ENCODE peak calls at places on chromosomes 12 and 14, in nine cellular contexts. C, W, U, E, P, Q, X, F and M are unnamed samples. For H3K9me3 and H3K4me1, the result is how much of the 10 kb centered on the place peaks cover.

GRCh38 chr12:93025145-93026103 is 96.3 kb upstream of the EEA1 start:
- DNase-seq in C (peak), W (peak), U (no peak), E (peak), P (peak), Q (no peak), X (peak), F (no peak), M (peak)

GRCh38 chr12:88556213-88556612 is 24.1 kb downstream of the KITLG start:
- DNase-seq in C (no peak), W (no peak), U (no peak), E (no peak), P (no peak), Q (no peak), X (no peak), F (no peak), M (no peak)

GRCh38 chr14:61221906-61222305 is 59.2 kb downstream of the TMEM30B start:
- DNase-seq in C (peak), W (no peak), U (no peak), E (no peak), P (no peak), Q (no peak), X (no peak), F (no peak), M (no peak)

GRCh38 chr12:62689042-62689839 is 222.6 kb downstream of the MON2 start:
- DNase-seq in C (peak), W (no peak), U (no peak), E (peak), P (no peak), Q (no peak), X (peak), F (no peak), M (no peak)

GRCh38 chr14:75986439-75986765 is 839 bp downstream of the IFT43 start:
- DNase-seq in C (no peak), W (no peak), U (no peak), E (no peak), P (peak), Q (no peak), X (no peak), F (no peak), M (no peak)

GRCh38 chr14:50070230-50070629 is 46.1 kb downstream of the VCPKMT start:
- DNase-seq in C (no peak), W (no peak), U (no peak), E (no peak), P (no peak), Q (no peak), X (no peak), F (no peak), M (no peak)

GRCh38 chr12:32270818-32271710 is 128.3 kb upstream of the FGD4 start:
- DNase-seq in C (peak), W (peak), U (no peak), E (peak), P (peak), Q (peak), X (peak), F (no peak), M (peak)

GRCh38 chr12:52670961-52671360 is 9.2 kb downstream of the KRT1 start:
- DNase-seq in C (peak), W (no peak), U (no peak), E (no peak), P (no peak), Q (no peak), X (no peak), F (no peak), M (no peak)

GRCh38 chr12:57845478-57846284 is 848 bp downstream of the CTDSP2 start:
- DNase-seq in C (peak), W (peak), U (peak), E (no peak), P (peak), Q (peak), X (peak), F (no peak), M (no peak)

GRCh38 chr12:92034858-92035401 is 110.7 kb downstream of the BTG1 start:
- DNase-seq in C (peak), W (no peak), U (peak), E (peak), P (peak), Q (no peak), X (peak), F (no peak), M (no peak)

GRCh38 chr12:50564240-50564947 is 59.6 kb downstream of the DIP2B start:
- DNase-seq in C (no peak), W (no peak), U (no peak), E (no peak), P (peak), Q (no peak), X (no peak), F (no peak), M (no peak)

GRCh38 chr14:37466623-37467088 is 128.4 kb downstream of the FOXA1 start:
- DNase-seq in C (no peak), W (no peak), U (peak), E (no peak), P (no peak), Q (no peak), X (no peak), F (no peak), M (no peak)

GRCh38 chr12:68804654-68805591 is 3.1 kb upstream of the MDM2 start:
- DNase-seq in C (no peak), W (no peak), U (no peak), E (no peak), P (no peak), Q (peak), X (no peak), F (no peak), M (no peak)

GRCh38 chr14:64060648-64061096 is 207.9 kb downstream of the SYNE2 start:
- DNase-seq in C (peak), W (peak), U (peak), E (no peak), P (peak), Q (peak), X (no peak), F (peak), M (peak)

GRCh38 chr14:65840118-65840751 is 427.7 kb downstream of the FUT8 start:
- DNase-seq in C (no peak), W (no peak), U (no peak), E (no peak), P (no peak), Q (no peak), X (no peak), F (no peak), M (no peak)

GRCh38 chr12:82144505-82144904 is 213.7 kb downstream of the CCDC59 start:
- DNase-seq in C (no peak), W (no peak), U (no peak), E (no peak), P (no peak), Q (no peak), X (no peak), F (no peak), M (no peak)

GRCh38 chr14:59483819-59484610 is at the start of the genes JKAMP and L3HYPDH:
- DNase-seq in C (peak), W (peak), U (peak), E (peak), P (peak), Q (peak), X (peak), F (peak), M (peak)

GRCh38 chr12:17148706-17149105 is 542.7 kb upstream of the LMO3 start:
- DNase-seq in C (no peak), W (no peak), U (no peak), E (no peak), P (no peak), Q (peak), X (no peak), F (no peak), M (no peak)

GRCh38 chr14:81396108-81396507 is 4.0 kb downstream of the STON2 start:
- DNase-seq in C (peak), W (no peak), U (no peak), E (no peak), P (no peak), Q (no peak), X (peak), F (no peak), M (no peak)

GRCh38 chr14:74596747-74597456 is 15.1 kb downstream of the LTBP2 start:
- DNase-seq in C (no peak), W (no peak), U (no peak), E (peak), P (no peak), Q (no peak), X (peak), F (no peak), M (no peak)

GRCh38 chr14:31943861-31944255 is 133.2 kb upstream of the ARHGAP5 start:
- DNase-seq in C (no peak), W (no peak), U (no peak), E (no peak), P (no peak), Q (no peak), X (no peak), F (no peak), M (no peak)

GRCh38 chr12:68893201-68893600 is 39.8 kb downstream of the CPM start:
- DNase-seq in C (no peak), W (no peak), U (no peak), E (no peak), P (no peak), Q (no peak), X (no peak), F (no peak), M (no peak)

GRCh38 chr12:15453613-15454012 is 131.3 kb downstream of the PTPRO start:
- DNase-seq in C (no peak), W (no peak), U (no peak), E (no peak), P (no peak), Q (no peak), X (no peak), F (no peak), M (no peak)

GRCh38 chr12:78210894-78211302 is 380.2 kb downstream of the NAV3 start:
- DNase-seq in C (peak), W (no peak), U (no peak), E (peak), P (peak), Q (no peak), X (peak), F (no peak), M (no peak)

GRCh38 chr12:47939009-47939601 is 24.3 kb upstream of the TMEM106C start:
- DNase-seq in C (no peak), W (no peak), U (peak), E (no peak), P (no peak), Q (peak), X (no peak), F (no peak), M (no peak)

GRCh38 chr12:97097734-97098133 is 190.7 kb downstream of the NEDD1 start:
- DNase-seq in C (no peak), W (no peak), U (no peak), E (no peak), P (no peak), Q (peak), X (no peak), F (no peak), M (peak)

GRCh38 chr12:13278249-13278787 is 81.8 kb downstream of the EMP1 start:
- DNase-seq in C (peak), W (peak), U (peak), E (peak), P (peak), Q (peak), X (peak), F (peak), M (peak)

GRCh38 chr14:32319368-32320049 is 9.6 kb upstream of the AKAP6 start:
- DNase-seq in C (peak), W (no peak), U (no peak), E (no peak), P (peak), Q (no peak), X (peak), F (no peak), M (no peak)

GRCh38 chr14:76313303-76313702 is 62.6 kb upstream of the ESRRB start:
- DNase-seq in C (no peak), W (no peak), U (no peak), E (no peak), P (no peak), Q (no peak), X (no peak), F (no peak), M (no peak)

GRCh38 chr12:125152463-125152862 is 87.2 kb downstream of the AACS start:
- DNase-seq in C (no peak), W (no peak), U (no peak), E (no peak), P (no peak), Q (no peak), X (no peak), F (no peak), M (no peak)
- H3K9me3 ChIP-seq in C (under half), W (under half), U (under half), E (under half), P (under half), Q (under half), X (under half), F (under half), M (under half)

GRCh38 chr14:104782823-104783170 is 12.8 kb downstream of the AKT1 start:
- DNase-seq in C (no peak), W (no peak), U (no peak), E (no peak), P (no peak), Q (no peak), X (no peak), F (no peak), M (no peak)

GRCh38 chr14:104784218-104784568 is 11.4 kb downstream of the AKT1 start:
- DNase-seq in C (no peak), W (no peak), U (no peak), E (no peak), P (no peak), Q (no peak), X (no peak), F (no peak), M (no peak)

GRCh38 chr14:104782086-104782822 is 13.3 kb downstream of the AKT1 start:
- DNase-seq in C (no peak), W (no peak), U (no peak), E (no peak), P (no peak), Q (no peak), X (no peak), F (no peak), M (no peak)

GRCh38 chr14:104784846-104785707 is 10.5 kb downstream of the AKT1 start:
- DNase-seq in C (no peak), W (no peak), U (no peak), E (no peak), P (no peak), Q (no peak), X (no peak), F (no peak), M (no peak)

DNA sequence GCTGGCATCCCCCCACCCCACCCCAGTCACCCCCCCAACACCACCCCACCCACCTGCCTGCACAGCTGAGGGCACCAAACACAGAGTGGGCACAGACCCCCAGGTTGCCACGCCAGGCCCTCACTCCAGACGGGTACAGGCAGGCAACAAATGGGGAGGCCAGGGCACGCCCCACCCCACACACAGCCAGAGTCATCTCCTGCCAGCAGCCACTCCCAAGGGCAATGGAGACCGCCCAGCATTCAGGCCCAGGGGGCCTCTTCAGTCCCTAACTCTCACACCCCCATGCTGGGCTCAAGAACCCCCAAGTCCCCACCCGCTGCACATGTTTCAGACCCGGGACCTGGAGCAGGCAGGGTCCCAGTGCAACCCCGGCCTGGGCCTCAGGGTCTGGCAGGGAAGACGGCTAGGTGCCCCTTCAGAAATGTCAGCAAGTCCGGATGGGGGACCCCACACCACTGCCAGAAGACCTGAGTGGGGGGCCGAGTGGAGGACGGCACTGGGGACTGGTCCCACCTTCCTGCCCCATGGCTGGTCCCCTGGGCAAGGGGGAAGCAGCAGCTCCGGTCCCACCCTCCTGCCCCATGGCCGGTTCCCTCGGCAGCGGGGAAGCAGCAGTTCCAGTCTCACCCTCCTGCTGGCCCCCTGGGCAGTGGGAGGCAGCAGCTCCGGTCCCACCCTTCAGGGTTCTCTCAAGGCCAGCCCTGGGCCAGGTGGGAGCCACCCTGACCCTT is 11.9 kb downstream of the AKT1 start:
- DNase-seq in C (no peak), W (no peak), U (no peak), E (no peak), P (no peak), Q (no peak), X (no peak), F (no peak), M (no peak)
- H3K9ac ChIP-seq in C (no peak), W (no peak), U (no peak), E (no peak), P (no peak), Q (no peak), X (no peak), F (peak), M (no peak)

GRCh38 chr12:122123761-122124145 is 45.2 kb downstream of the MLXIP start:
- DNase-seq in C (no peak), W (peak), U (no peak), E (no peak), P (no peak), Q (peak), X (no peak), F (no peak), M (no peak)
- H3K4me1 ChIP-seq in C (under half), W (under half), U (under half), E (under half), P (under half), Q (under half), X (under half), F (under half), M (under half)

GRCh38 chr14:54590481-54590880 is 23.6 kb downstream of the SAMD4A start:
- DNase-seq in C (no peak), W (no peak), U (no peak), E (no peak), P (no peak), Q (no peak), X (no peak), F (no peak), M (no peak)
- H3K9me3 ChIP-seq in C (under half), W (under half), U (under half), E (under half), P (under half), Q (under half), X (under half), F (under half), M (under half)

GRCh38 chr14:55381561-55381960 is 30.1 kb downstream of the ATG14 start:
- DNase-seq in C (no peak), W (no peak), U (no peak), E (no peak), P (no peak), Q (no peak), X (no peak), F (no peak), M (no peak)
- H3K9ac ChIP-seq in C (no peak), W (no peak), U (no peak), E (no peak), P (no peak), Q (no peak), X (no peak), F (no peak), M (no peak)

DNA sequence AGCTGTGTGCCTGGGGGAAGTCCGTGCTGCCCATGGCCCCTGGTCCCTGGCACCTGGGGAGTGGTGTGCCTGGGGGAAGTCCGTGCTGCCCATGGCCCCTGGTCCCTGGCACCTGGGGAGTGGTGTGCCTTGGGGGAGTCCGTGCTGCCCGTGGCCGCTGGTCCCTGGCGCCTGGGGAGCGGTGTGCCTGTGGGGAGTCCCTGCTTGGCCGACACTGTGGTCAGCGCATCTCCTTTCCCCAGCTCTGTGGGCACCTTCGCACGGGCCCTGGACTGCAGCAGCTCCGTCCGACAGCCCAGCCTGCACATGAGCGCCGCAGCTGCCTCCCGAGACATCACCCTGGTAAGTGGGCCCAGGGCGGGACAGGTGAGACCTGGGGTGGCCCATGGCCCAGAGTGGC is 14.5 kb upstream of the CRIP2 start:
- DNase-seq in C (no peak), W (no peak), U (no peak), E (no peak), P (no peak), Q (no peak), X (no peak), F (no peak), M (no peak)
- H3K4me1 ChIP-seq in C (under half), W (under half), U (under half), E (under half), P (under half), Q (under half), X (under half), F (under half), M (under half)

DNA sequence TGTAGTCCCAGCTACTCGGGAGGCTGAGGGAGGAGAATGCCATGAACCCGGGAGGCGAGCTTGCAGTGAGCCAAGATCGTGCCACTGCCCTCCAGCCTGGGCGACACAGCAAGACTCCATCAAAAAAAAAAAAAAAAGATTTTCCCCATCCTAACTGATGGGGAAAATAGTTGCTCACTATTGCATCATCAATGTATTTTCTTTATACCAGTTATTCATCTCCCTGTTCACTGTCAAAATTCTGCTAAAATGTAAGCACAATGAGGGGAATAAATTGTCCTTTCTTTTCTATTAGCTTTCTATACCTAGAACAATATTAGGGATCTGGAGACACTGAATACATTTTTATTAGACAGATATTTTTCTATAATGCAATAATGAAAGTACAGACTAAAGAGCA is 561.3 kb downstream of the CCER1 start:
- DNase-seq in C (no peak), W (no peak), U (no peak), E (no peak), P (no peak), Q (no peak), X (no peak), F (no peak), M (no peak)
- H3K9me3 ChIP-seq in C (under half), W (under half), U (under half), E (under half), P (under half), Q (under half), X (under half), F (under half), M (under half)